ENCODE peak calls at places on chromosome 17, in six cellular contexts. One of them, this sample, is unnamed. For H3K4me1, the result is how much of the 10 kb centered on the place peaks cover.

GRCh38 chr17:13953871-13954270 is 115.4 kb upstream of the COX10 start:
- DNase-seq in cardiac muscle cell: peak
- DNase-seq in tibial artery: no peak
- DNase-seq in neural progenitor cell: no peak
- DNase-seq in A673: no peak
- DNase-seq in prostate gland: no peak
- DNase-seq in this sample: no peak

GRCh38 chr17:56707312-56708219 is 114.1 kb downstream of the NOG start:
- DNase-seq in cardiac muscle cell: peak
- DNase-seq in tibial artery: no peak
- DNase-seq in neural progenitor cell: peak
- DNase-seq in A673: peak
- DNase-seq in prostate gland: no peak
- DNase-seq in this sample: no peak

GRCh38 chr17:75765981-75766380 is 989 bp upstream of the GALK1 start:
- DNase-seq in cardiac muscle cell: no peak
- DNase-seq in tibial artery: no peak
- DNase-seq in neural progenitor cell: no peak
- DNase-seq in A673: no peak
- DNase-seq in prostate gland: no peak
- DNase-seq in this sample: no peak

GRCh38 chr17:77231076-77231871 is 90.5 kb downstream of the SEC14L1 start:
- DNase-seq in cardiac muscle cell: no peak
- DNase-seq in tibial artery: no peak
- DNase-seq in neural progenitor cell: no peak
- DNase-seq in A673: no peak
- DNase-seq in prostate gland: no peak
- DNase-seq in this sample: no peak

GRCh38 chr17:81513669-81514484 is 1.3 kb upstream of the ACTG1 start:
- DNase-seq in cardiac muscle cell: peak
- DNase-seq in tibial artery: peak
- DNase-seq in neural progenitor cell: peak
- DNase-seq in A673: peak
- DNase-seq in prostate gland: peak
- DNase-seq in this sample: peak

GRCh38 chr17:81706757-81707624 is 3.8 kb downstream of the MRPL12 start:
- DNase-seq in cardiac muscle cell: no peak
- DNase-seq in tibial artery: no peak
- DNase-seq in neural progenitor cell: no peak
- DNase-seq in A673: no peak
- DNase-seq in prostate gland: no peak
- DNase-seq in this sample: no peak

GRCh38 chr17:47323382-47324223 is at the start of gene EFCAB13:
- DNase-seq in cardiac muscle cell: peak
- DNase-seq in tibial artery: peak
- DNase-seq in neural progenitor cell: peak
- DNase-seq in A673: peak
- DNase-seq in prostate gland: peak
- DNase-seq in this sample: peak

GRCh38 chr17:11644265-11645212 is 46.3 kb downstream of the DNAH9 start:
- DNase-seq in cardiac muscle cell: peak
- DNase-seq in tibial artery: no peak
- DNase-seq in neural progenitor cell: peak
- DNase-seq in A673: peak
- DNase-seq in prostate gland: peak
- DNase-seq in this sample: peak

GRCh38 chr17:74305865-74306654 is 20.0 kb upstream of the KIF19 start:
- DNase-seq in cardiac muscle cell: no peak
- DNase-seq in tibial artery: no peak
- DNase-seq in neural progenitor cell: peak
- DNase-seq in A673: peak
- DNase-seq in prostate gland: no peak
- DNase-seq in this sample: no peak
- TF ChIP-seq CTCF in cardiac muscle cell: no peak
- TF ChIP-seq CTCF in tibial artery: no peak
- TF ChIP-seq CTCF in neural progenitor cell: peak
- TF ChIP-seq CTCF in A673: peak
- TF ChIP-seq CTCF in prostate gland: no peak
- TF ChIP-seq CTCF in this sample: no peak

DNA sequence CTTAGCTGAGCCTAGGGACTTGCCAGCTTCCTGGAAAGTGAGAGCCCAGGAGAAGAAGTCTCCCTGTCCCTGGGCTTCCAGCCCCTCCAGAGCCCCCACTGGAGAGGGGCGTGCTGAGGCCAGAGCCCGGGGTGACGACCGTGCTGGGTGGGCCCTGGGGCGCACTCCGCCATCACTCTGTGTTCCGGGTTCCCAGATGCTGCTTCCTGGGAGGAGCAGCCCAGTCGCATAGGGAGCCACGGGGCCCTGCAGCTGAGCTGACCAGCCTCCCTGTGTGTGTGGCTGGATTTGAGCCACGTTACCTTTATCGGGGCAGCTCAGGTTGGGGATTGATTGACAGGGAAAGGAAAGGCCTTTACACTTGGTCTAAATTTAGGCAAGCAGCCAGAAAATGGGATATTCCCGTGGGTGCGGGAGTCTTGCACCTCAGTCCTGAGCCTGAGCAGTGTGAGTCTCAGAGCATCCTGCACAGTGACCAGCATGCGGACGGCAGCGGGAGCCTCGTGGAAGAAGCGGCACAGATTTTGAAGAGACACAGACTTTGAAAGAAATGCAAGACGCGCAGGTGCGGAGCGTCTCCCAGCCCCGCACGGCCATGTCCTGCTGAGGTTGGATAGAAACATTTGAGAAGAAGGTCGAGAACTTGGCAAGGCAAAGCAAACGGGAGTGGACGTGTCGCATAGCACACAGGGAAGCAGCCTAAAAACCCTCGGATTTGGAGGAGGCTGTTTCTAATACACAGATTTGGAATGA is 51.3 kb upstream of the ZNF750 start:
- DNase-seq in cardiac muscle cell: no peak
- DNase-seq in tibial artery: no peak
- DNase-seq in neural progenitor cell: no peak
- DNase-seq in A673: no peak
- DNase-seq in prostate gland: no peak
- DNase-seq in this sample: no peak
- H3K4me1 ChIP-seq in cardiac muscle cell: under half
- H3K4me1 ChIP-seq in tibial artery: under half
- H3K4me1 ChIP-seq in neural progenitor cell: under half
- H3K4me1 ChIP-seq in A673: under half
- H3K4me1 ChIP-seq in prostate gland: under half
- H3K4me1 ChIP-seq in this sample: half or more

GRCh38 chr17:38333635-38334295 is 10.0 kb downstream of the GPR179 start:
- DNase-seq in cardiac muscle cell: peak
- DNase-seq in tibial artery: no peak
- DNase-seq in neural progenitor cell: peak
- DNase-seq in A673: peak
- DNase-seq in prostate gland: no peak
- DNase-seq in this sample: no peak
- TF ChIP-seq CTCF in cardiac muscle cell: peak
- TF ChIP-seq CTCF in tibial artery: peak
- TF ChIP-seq CTCF in neural progenitor cell: no peak
- TF ChIP-seq CTCF in A673: peak
- TF ChIP-seq CTCF in prostate gland: no peak
- TF ChIP-seq CTCF in this sample: peak

GRCh38 chr17:82881900-82882714 is 42.3 kb upstream of the ZNF750 start:
- DNase-seq in cardiac muscle cell: no peak
- DNase-seq in tibial artery: peak
- DNase-seq in neural progenitor cell: no peak
- DNase-seq in A673: no peak
- DNase-seq in prostate gland: no peak
- DNase-seq in this sample: peak
- H3K4me1 ChIP-seq in cardiac muscle cell: under half
- H3K4me1 ChIP-seq in tibial artery: under half
- H3K4me1 ChIP-seq in neural progenitor cell: under half
- H3K4me1 ChIP-seq in A673: under half
- H3K4me1 ChIP-seq in prostate gland: under half
- H3K4me1 ChIP-seq in this sample: under half

GRCh38 chr17:20944014-20944905 is 98.6 kb downstream of the USP22 start:
- DNase-seq in cardiac muscle cell: no peak
- DNase-seq in tibial artery: no peak
- DNase-seq in neural progenitor cell: peak
- DNase-seq in A673: no peak
- DNase-seq in prostate gland: peak
- DNase-seq in this sample: peak
- TF ChIP-seq CTCF in cardiac muscle cell: no peak
- TF ChIP-seq CTCF in tibial artery: no peak
- TF ChIP-seq CTCF in neural progenitor cell: peak
- TF ChIP-seq CTCF in A673: peak
- TF ChIP-seq CTCF in prostate gland: peak
- TF ChIP-seq CTCF in this sample: peak